ENCODE peak calls at places on chromosomes 16 and 17, in eight cellular contexts. N, W, F, D, Q, G, E and P are unnamed samples.

GRCh38 chr17:6498798-6499540 is 54.7 kb downstream of the PIMREG start:
- DNase-seq in N (no peak), W (no peak), F (no peak), D (no peak), Q (no peak), G (no peak), E (no peak), P (no peak)

GRCh38 chr17:43900858-43901754 is 6.2 kb downstream of the MPP2 start:
- DNase-seq in N (no peak), W (no peak), F (no peak), D (no peak), Q (no peak), G (no peak), E (no peak), P (no peak)

GRCh38 chr17:17898673-17899072 is 61.9 kb upstream of the SREBF1 start:
- DNase-seq in N (no peak), W (no peak), F (no peak), D (no peak), Q (no peak), G (no peak), E (no peak), P (no peak)

GRCh38 chr16:31258366-31258765 is 1.4 kb upstream of the ITGAM start:
- DNase-seq in N (no peak), W (no peak), F (no peak), D (no peak), Q (no peak), G (no peak), E (no peak), P (no peak)

GRCh38 chr17:16432017-16432416 is 16.6 kb downstream of the TRPV2 start:
- DNase-seq in N (no peak), W (no peak), F (no peak), D (no peak), Q (no peak), G (no peak), E (no peak), P (no peak)

GRCh38 chr16:48117217-48118105 is 38.3 kb downstream of the ABCC12 start:
- DNase-seq in N (peak; percentile 29), W (no peak), F (no peak), D (no peak), Q (peak; percentile 41), G (no peak), E (no peak), P (peak; percentile 69)

GRCh38 chr16:46853713-46854443 is 22.9 kb upstream of the C16orf87 start:
- DNase-seq in N (peak; percentile 76), W (peak; percentile 87), F (peak; percentile 49), D (no peak), Q (peak; percentile 71), G (peak; percentile 72), E (peak; percentile 76), P (peak; percentile 79)

GRCh38 chr16:528111-529011 is 849 bp downstream of the CAPN15 start:
- DNase-seq in N (peak; percentile 48), W (peak; percentile 66), F (peak; percentile 78), D (no peak), Q (no peak), G (no peak), E (no peak), P (no peak)

GRCh38 chr16:54699656-54700055 is 231.0 kb upstream of the IRX5 start:
- DNase-seq in N (no peak), W (no peak), F (no peak), D (no peak), Q (no peak), G (no peak), E (no peak), P (no peak)

GRCh38 chr16:72162105-72162680 is 9.8 kb downstream of the PMFBP1 start:
- DNase-seq in N (no peak), W (no peak), F (no peak), D (no peak), Q (no peak), G (no peak), E (no peak), P (no peak)

GRCh38 chr17:7324438-7324779 is 4.7 kb downstream of the NEURL4 start:
- DNase-seq in N (no peak), W (no peak), F (no peak), D (no peak), Q (no peak), G (no peak), E (no peak), P (no peak)

GRCh38 chr17:42675984-42676423 is 790 bp downstream of the PLEKHH3 start:
- DNase-seq in N (peak; percentile 56), W (peak; percentile 82), F (no peak), D (no peak), Q (peak; percentile 68), G (peak; percentile 72), E (peak; percentile 60), P (peak; percentile 51)

GRCh38 chr16:75402174-75402820 is 31.0 kb downstream of the CFDP1 start:
- DNase-seq in N (peak; percentile 15), W (no peak), F (peak; percentile 35), D (no peak), Q (no peak), G (no peak), E (no peak), P (no peak)

GRCh38 chr16:60989592-60989991 is 1046.6 kb downstream of the CDH8 start:
- DNase-seq in N (no peak), W (no peak), F (no peak), D (no peak), Q (no peak), G (no peak), E (no peak), P (no peak)

GRCh38 chr17:82287849-82288601 is 14.5 kb upstream of the CSNK1D start:
- DNase-seq in N (peak; percentile 87), W (peak; percentile 90), F (no peak), D (no peak), Q (peak; percentile 75), G (peak; percentile 91), E (peak; percentile 91), P (no peak)

GRCh38 chr16:11023640-11024039 is 79.3 kb downstream of the CLEC16A start:
- DNase-seq in N (no peak), W (no peak), F (no peak), D (no peak), Q (no peak), G (no peak), E (no peak), P (no peak)

GRCh38 chr17:76248013-76248782 is 7.9 kb upstream of the RNF157 start:
- DNase-seq in N (no peak), W (peak; percentile 28), F (no peak), D (no peak), Q (no peak), G (no peak), E (no peak), P (no peak)
- TF ChIP-seq CTCF in N (no peak), W (peak; percentile 35), F (peak; percentile 54), D (no peak), Q (no peak), G (peak; percentile 24), E (no peak), P (no peak)

DNA sequence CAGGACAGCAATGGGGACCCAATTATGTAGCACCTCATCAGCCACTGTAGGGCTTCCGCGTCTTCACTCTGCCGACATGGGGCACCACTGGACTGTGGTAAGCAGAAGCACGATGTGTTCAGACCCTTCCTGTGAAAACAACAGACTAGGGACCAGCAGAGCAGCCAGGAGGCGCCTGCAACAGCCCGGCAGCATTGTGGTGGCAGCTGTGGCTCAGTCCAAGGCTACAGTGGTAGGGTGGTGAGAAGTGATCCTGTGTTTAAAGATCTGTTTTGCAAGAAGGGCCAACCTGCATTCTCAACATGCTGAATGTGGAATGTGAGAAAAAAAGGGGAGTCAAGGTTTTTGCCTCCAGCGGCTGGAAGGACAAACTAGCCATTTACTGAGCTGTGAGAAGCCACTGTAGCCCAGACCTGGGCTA is 80.8 kb downstream of the GAS7 start:
- DNase-seq in N (no peak), W (no peak), F (no peak), D (no peak), Q (no peak), G (no peak), E (peak; percentile 42), P (peak; percentile 49)
- TF ChIP-seq CTCF in N (no peak), W (no peak), F (no peak), D (no peak), Q (no peak), G (no peak), E (no peak), P (peak; percentile 23)

GRCh38 chr17:36849871-36850348 is 87.4 kb upstream of the LHX1 start:
- DNase-seq in N (no peak), W (no peak), F (peak; percentile 58), D (peak; percentile 53), Q (no peak), G (no peak), E (no peak), P (peak; percentile 48)
- TF ChIP-seq CTCF in N (no peak), W (no peak), F (peak; percentile 15), D (peak; percentile 21), Q (no peak), G (no peak), E (no peak), P (no peak)

GRCh38 chr17:34842235-34842634 is 119.0 kb downstream of the CCT6B start:
- DNase-seq in N (no peak), W (no peak), F (no peak), D (no peak), Q (no peak), G (no peak), E (no peak), P (no peak)

GRCh38 chr17:34841467-34841866 is 119.8 kb downstream of the CCT6B start:
- DNase-seq in N (no peak), W (no peak), F (no peak), D (no peak), Q (no peak), G (no peak), E (no peak), P (no peak)

GRCh38 chr17:34840758-34841157 is 120.5 kb downstream of the CCT6B start:
- DNase-seq in N (no peak), W (no peak), F (no peak), D (no peak), Q (no peak), G (no peak), E (no peak), P (no peak)

GRCh38 chr17:34847939-34848338 is 113.3 kb downstream of the CCT6B start:
- DNase-seq in N (no peak), W (no peak), F (no peak), D (no peak), Q (no peak), G (no peak), E (no peak), P (no peak)

GRCh38 chr17:34843682-34844081 is 117.6 kb downstream of the CCT6B start:
- DNase-seq in N (no peak), W (no peak), F (no peak), D (no peak), Q (no peak), G (no peak), E (no peak), P (no peak)
- TF ChIP-seq CTCF in N (no peak), W (no peak), F (no peak), D (no peak), Q (no peak), G (no peak), E (no peak), P (no peak)